ENCODE peak calls at places on chromosomes 3 and 15, in nine cellular contexts. K, E, A, V, S, F, P, Z and I are unnamed samples.

GRCh38 chr3:38840987-38841386 is 25.0 kb upstream of the SCN10A start:
- DNase-seq in F (no peak), P (no peak), S (no peak), E (no peak), V (no peak), Z (no peak), K (no peak), A (no peak), I (no peak)

GRCh38 chr15:63481105-63481810 is 23.1 kb upstream of the USP3 start:
- DNase-seq in A (no peak), P (peak; percentile 53), Z (no peak), E (no peak), S (no peak), F (no peak), V (no peak), K (peak; percentile 18), I (no peak)

GRCh38 chr3:20194793-20195460 is 8.9 kb upstream of the SGO1 start:
- DNase-seq in Z (no peak), K (peak; percentile 36), S (no peak), E (no peak), P (peak; percentile 8), V (no peak), F (no peak), A (no peak), I (no peak)

GRCh38 chr3:154730221-154730620 is 300.2 kb upstream of the GPR149 start:
- DNase-seq in V (no peak), A (no peak), E (no peak), Z (no peak), S (no peak), F (no peak), K (no peak), P (no peak), I (no peak)

GRCh38 chr3:108018552-108018951 is 72.3 kb downstream of the CD47 start:
- DNase-seq in E (no peak), V (no peak), P (no peak), S (no peak), Z (no peak), F (no peak), A (no peak), K (no peak), I (no peak)

GRCh38 chr15:99014803-99015676 is 7.4 kb upstream of the PGPEP1L start:
- DNase-seq in F (peak; percentile 36), P (peak; percentile 72), E (peak; percentile 57), S (peak; percentile 81), Z (peak; percentile 8), K (peak; percentile 62), V (peak; percentile 62), A (peak; percentile 66), I (peak; percentile 52)

GRCh38 chr15:90266485-90266884 is 1.0 kb downstream of the NGRN start:
- DNase-seq in F (no peak), V (no peak), A (no peak), E (no peak), K (no peak), S (no peak), Z (no peak), P (peak; percentile 20), I (no peak)

GRCh38 chr3:37124431-37124830 is 50.0 kb downstream of the LRRFIP2 start:
- DNase-seq in E (no peak), V (no peak), Z (no peak), A (no peak), F (no peak), S (no peak), K (no peak), P (no peak), I (no peak)

GRCh38 chr3:74390121-74390870 is 224.2 kb downstream of the CNTN3 start:
- DNase-seq in P (no peak), V (no peak), F (no peak), A (no peak), K (no peak), S (no peak), E (no peak), Z (no peak), I (no peak)

GRCh38 chr15:50116477-50116876 is 2.6 kb downstream of the ATP8B4 start:
- DNase-seq in A (peak; percentile 9), K (no peak), F (peak; percentile 34), V (no peak), Z (no peak), S (no peak), E (no peak), P (peak; percentile 19), I (no peak)

GRCh38 chr3:136962961-136963360 is 5.2 kb downstream of the IL20RB start:
- DNase-seq in Z (no peak), P (no peak), F (no peak), K (no peak), S (no peak), V (no peak), E (no peak), A (no peak), I (no peak)

GRCh38 chr15:101138086-101138660 is 113.7 kb downstream of the CHSY1 start:
- DNase-seq in E (no peak), Z (no peak), F (no peak), K (no peak), S (no peak), P (no peak), A (no peak), V (no peak), I (no peak)

GRCh38 chr3:151228291-151229125 is 25.5 kb upstream of the GPR171 start:
- DNase-seq in F (no peak), V (no peak), A (peak; percentile 76), E (no peak), P (peak; percentile 95), K (peak; percentile 89), S (peak; percentile 68), Z (peak; percentile 48), I (no peak)

GRCh38 chr3:41259449-41260062 is 60.3 kb downstream of the CTNNB1 start:
- DNase-seq in V (no peak), E (no peak), S (no peak), K (peak; percentile 33), P (peak; percentile 43), A (peak; percentile 59), F (no peak), Z (no peak), I (no peak)

GRCh38 chr15:97143847-97144711 is 813.6 kb downstream of the NR2F2 start:
- DNase-seq in V (no peak), Z (no peak), A (no peak), K (no peak), P (no peak), E (no peak), S (no peak), F (no peak), I (no peak)

GRCh38 chr15:97141360-97141759 is 810.9 kb downstream of the NR2F2 start:
- DNase-seq in S (no peak), E (no peak), K (no peak), F (no peak), V (no peak), P (no peak), A (no peak), Z (no peak), I (no peak)

DNA sequence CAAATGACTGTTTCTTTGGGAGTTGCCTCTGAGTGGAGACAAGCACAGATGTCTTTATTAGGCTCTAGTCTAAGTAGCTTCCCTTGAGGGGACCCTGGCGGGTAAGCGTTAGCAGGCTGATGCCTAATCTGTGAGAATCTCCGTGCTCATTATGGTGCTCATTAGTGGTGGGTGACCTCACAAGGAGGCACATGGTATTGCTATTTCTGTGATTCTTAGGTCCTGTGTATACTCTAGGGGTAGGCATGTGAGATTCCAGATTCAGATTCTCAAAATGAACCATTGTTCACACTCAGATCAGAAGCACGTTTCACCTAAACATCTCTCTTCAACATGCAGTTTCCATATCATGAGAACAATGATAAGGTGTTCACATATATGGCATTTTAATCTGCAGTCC is 809.7 kb downstream of the NR2F2 start:
- DNase-seq in P (no peak), E (no peak), V (no peak), Z (no peak), A (no peak), F (no peak), K (no peak), S (no peak), I (no peak)
- TF ChIP-seq CTCF in P (no peak), E (no peak), V (no peak), Z (no peak), A (no peak), F (no peak), K (no peak), S (no peak), I (no peak)

GRCh38 chr3:141306922-141307321 is 61.4 kb upstream of the ZBTB38 start:
- DNase-seq in V (no peak), K (no peak), Z (no peak), S (no peak), F (no peak), P (no peak), E (no peak), A (no peak), I (no peak)

GRCh38 chr3:141307351-141308059 is 60.8 kb upstream of the ZBTB38 start:
- DNase-seq in K (no peak), S (no peak), F (no peak), E (no peak), P (no peak), Z (no peak), A (no peak), V (no peak), I (no peak)

GRCh38 chr3:141306276-141306675 is 62.0 kb upstream of the ZBTB38 start:
- DNase-seq in V (no peak), K (no peak), P (peak; percentile 36), E (no peak), Z (no peak), S (no peak), A (no peak), F (no peak), I (no peak)

GRCh38 chr3:141311170-141311495 is 57.2 kb upstream of the ZBTB38 start:
- DNase-seq in E (no peak), K (no peak), P (no peak), Z (no peak), S (no peak), V (no peak), A (no peak), F (no peak), I (no peak)

GRCh38 chr3:141308588-141309218 is 59.6 kb upstream of the ZBTB38 start:
- DNase-seq in A (peak; percentile 42), Z (no peak), S (peak; percentile 88), F (peak; percentile 79), K (no peak), P (peak; percentile 34), E (peak; percentile 38), V (peak; percentile 42), I (no peak)
- TF ChIP-seq CTCF in A (peak; percentile 68), Z (peak; percentile 67), S (peak; percentile 62), F (peak; percentile 85), K (peak; percentile 47), P (peak; percentile 44), E (peak; percentile 59), V (peak; percentile 71), I (no peak)

GRCh38 chr3:114274929-114275328 is 18.9 kb upstream of the TIGIT start:
- DNase-seq in V (no peak), P (peak; percentile 51), F (no peak), E (no peak), K (peak; percentile 23), Z (no peak), S (no peak), A (peak; percentile 17), I (no peak)
- TF ChIP-seq CTCF in V (no peak), P (no peak), F (no peak), E (no peak), K (no peak), Z (no peak), S (no peak), A (no peak), I (no peak)

DNA sequence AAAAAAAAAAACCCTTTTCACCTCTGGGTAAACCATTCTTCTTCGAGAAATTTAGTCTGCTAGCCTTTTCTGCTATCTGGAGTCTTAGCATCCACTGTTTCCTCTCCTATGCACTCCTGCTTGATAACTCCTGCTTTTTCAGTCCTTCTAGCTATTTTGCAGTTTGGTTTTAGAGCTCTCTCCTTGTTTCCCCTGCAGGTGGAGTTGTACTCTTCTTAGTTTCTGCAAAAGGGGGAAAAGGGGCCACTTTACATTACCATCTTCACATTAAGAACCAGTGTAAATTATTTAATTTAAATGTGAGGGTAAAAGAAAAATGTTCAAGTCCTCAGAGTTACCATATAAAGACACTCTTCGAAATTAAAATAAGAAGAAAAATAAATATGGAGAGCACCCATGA is 23.6 kb upstream of the MYLK start:
- DNase-seq in P (no peak), V (no peak), A (no peak), E (no peak), S (no peak), F (no peak), Z (no peak), K (no peak), I (no peak)
- TF ChIP-seq CTCF in P (no peak), V (no peak), A (no peak), E (no peak), S (no peak), F (peak; percentile 15), Z (no peak), K (no peak), I (no peak)